ENCODE peak calls at places on chromosomes 7 and 10, in five cellular contexts. Q is CD4-positive, CD25-positive, alpha-beta regulatory T cell; D is breast epithelium; N is mucosa of descending colon; H is fibroblast of lung. M is an unnamed sample. For H3K9me3, the result is how much of the 10 kb centered on the place peaks cover.

GRCh38 chr10:124425227-124425962 is 6.7 kb upstream of the OAT start:
- DNase-seq in Q (no peak), D (no peak), N (no peak), H (no peak), M (no peak)

GRCh38 chr10:45374451-45375052 is 536 bp downstream of the ALOX5 start:
- DNase-seq in Q (no peak), D (no peak), N (no peak), H (no peak), M (no peak)

GRCh38 chr7:45178241-45179225 is 20.9 kb downstream of the RAMP3 start:
- DNase-seq in Q (no peak), D (peak), N (no peak), H (no peak), M (no peak)

GRCh38 chr7:33412336-33412735 is 283.0 kb downstream of the BBS9 start:
- DNase-seq in Q (no peak), D (no peak), N (no peak), H (no peak), M (no peak)

GRCh38 chr7:121572615-121573014 is 176.5 kb upstream of the FAM3C start:
- DNase-seq in Q (no peak), D (no peak), N (no peak), H (no peak), M (no peak)

GRCh38 chr7:988426-988911 is 5.5 kb downstream of the CYP2W1 start:
- DNase-seq in Q (no peak), D (no peak), N (peak), H (no peak), M (no peak)

GRCh38 chr10:31803606-31804195 is 124.9 kb downstream of the ARHGAP12 start:
- DNase-seq in Q (no peak), D (no peak), N (no peak), H (no peak), M (no peak)

GRCh38 chr10:114430688-114431413 is 26.5 kb upstream of the AFAP1L2 start:
- DNase-seq in Q (no peak), D (no peak), N (no peak), H (no peak), M (no peak)

GRCh38 chr7:101411477-101411954 is 48.8 kb downstream of the COL26A1 start:
- DNase-seq in Q (no peak), D (no peak), N (no peak), H (no peak), M (no peak)

GRCh38 chr7:119197872-119198527 is 973.5 kb downstream of the ANKRD7 start:
- DNase-seq in Q (no peak), D (no peak), N (peak), H (peak), M (no peak)

GRCh38 chr10:22958338-22958737 is 30.5 kb downstream of the ARMC3 start:
- DNase-seq in Q (no peak), D (no peak), N (no peak), H (no peak), M (no peak)

GRCh38 chr7:66296001-66296521 is 90.9 kb downstream of the TPST1 start:
- DNase-seq in Q (no peak), D (no peak), N (no peak), H (peak), M (no peak)

GRCh38 chr7:17427924-17428323 is 129.5 kb downstream of the AHR start:
- DNase-seq in Q (no peak), D (no peak), N (no peak), H (peak), M (no peak)

GRCh38 chr7:66894463-66895080 is 26.5 kb upstream of the TMEM248 start:
- DNase-seq in Q (peak), D (no peak), N (no peak), H (peak), M (no peak)

GRCh38 chr7:25350074-25350473 is 121.8 kb upstream of the NPVF start:
- DNase-seq in Q (no peak), D (no peak), N (no peak), H (no peak), M (no peak)

GRCh38 chr7:111752022-111752582 is 189.8 kb upstream of the IMMP2L start:
- DNase-seq in Q (peak), D (peak), N (peak), H (peak), M (no peak)

GRCh38 chr10:3814832-3815209 is 29.8 kb upstream of the KLF6 start:
- DNase-seq in Q (no peak), D (no peak), N (no peak), H (no peak), M (no peak)

GRCh38 chr7:25857376-25858067 is 294.5 kb upstream of the NFE2L3 start:
- DNase-seq in Q (no peak), D (no peak), N (peak), H (peak), M (no peak)

GRCh38 chr10:36666451-36666850 is 458.9 kb upstream of the ANKRD30A start:
- DNase-seq in Q (no peak), D (no peak), N (no peak), H (no peak), M (no peak)

GRCh38 chr10:6748029-6748428 is 168.0 kb upstream of the PRKCQ start:
- DNase-seq in Q (no peak), D (no peak), N (no peak), H (no peak), M (no peak)

GRCh38 chr7:90642978-90643377 is 46.9 kb downstream of the CDK14 start:
- DNase-seq in Q (no peak), D (no peak), N (no peak), H (no peak), M (no peak)

GRCh38 chr10:72049969-72050781 is 38.2 kb downstream of the SPOCK2 start:
- DNase-seq in Q (no peak), D (no peak), N (no peak), H (no peak), M (no peak)

GRCh38 chr10:33557313-33557712 is 222.8 kb upstream of the NRP1 start:
- DNase-seq in Q (no peak), D (no peak), N (no peak), H (no peak), M (no peak)

GRCh38 chr7:98250789-98251188 is 1.2 kb downstream of the TECPR1 start:
- DNase-seq in Q (peak), D (no peak), N (peak), H (no peak), M (no peak)

GRCh38 chr7:131945313-131945831 is 388.9 kb upstream of the PODXL start:
- DNase-seq in Q (no peak), D (no peak), N (peak), H (peak), M (no peak)

GRCh38 chr7:121442845-121443244 is 46.7 kb upstream of the FAM3C start:
- DNase-seq in Q (peak), D (no peak), N (no peak), H (no peak), M (no peak)

GRCh38 chr7:112869111-112869774 is 79.0 kb upstream of the TMEM168 start:
- DNase-seq in Q (peak), D (no peak), N (peak), H (peak), M (no peak)

GRCh38 chr7:128352138-128352537 is 8.4 kb upstream of the RBM28 start:
- DNase-seq in Q (peak), D (peak), N (peak), H (peak), M (no peak)

GRCh38 chr10:91164520-91165065 is 55.9 kb upstream of the PCGF5 start:
- DNase-seq in Q (no peak), D (no peak), N (no peak), H (no peak), M (no peak)

GRCh38 chr10:1561731-1562337 is 175.5 kb downstream of the ADARB2 start:
- DNase-seq in Q (no peak), D (no peak), N (no peak), H (no peak), M (no peak)

GRCh38 chr10:17088118-17088806 is 41.3 kb downstream of the CUBN start:
- DNase-seq in Q (no peak), D (no peak), N (no peak), H (peak), M (no peak)

GRCh38 chr7:113289140-113289740 is 170.9 kb upstream of the SMIM30 start:
- DNase-seq in Q (no peak), D (no peak), N (peak), H (peak), M (no peak)

GRCh38 chr10:72086466-72087391 is 1.6 kb downstream of the SPOCK2 start:
- DNase-seq in Q (peak), D (no peak), N (peak), H (no peak), M (peak)

GRCh38 chr7:93476491-93477344 is 97.8 kb downstream of the CALCR start:
- DNase-seq in Q (no peak), D (no peak), N (no peak), H (no peak), M (no peak)

GRCh38 chr7:96410440-96410839 is 88.5 kb upstream of the SLC25A13 start:
- DNase-seq in Q (no peak), D (no peak), N (no peak), H (no peak), M (no peak)

GRCh38 chr10:34294137-34294536 is 521.0 kb downstream of the PARD3 start:
- DNase-seq in Q (no peak), D (no peak), N (no peak), H (no peak), M (no peak)

GRCh38 chr7:106504620-106505019 is 156.3 kb downstream of the CCDC71L start:
- DNase-seq in Q (no peak), D (no peak), N (no peak), H (no peak), M (no peak)

DNA sequence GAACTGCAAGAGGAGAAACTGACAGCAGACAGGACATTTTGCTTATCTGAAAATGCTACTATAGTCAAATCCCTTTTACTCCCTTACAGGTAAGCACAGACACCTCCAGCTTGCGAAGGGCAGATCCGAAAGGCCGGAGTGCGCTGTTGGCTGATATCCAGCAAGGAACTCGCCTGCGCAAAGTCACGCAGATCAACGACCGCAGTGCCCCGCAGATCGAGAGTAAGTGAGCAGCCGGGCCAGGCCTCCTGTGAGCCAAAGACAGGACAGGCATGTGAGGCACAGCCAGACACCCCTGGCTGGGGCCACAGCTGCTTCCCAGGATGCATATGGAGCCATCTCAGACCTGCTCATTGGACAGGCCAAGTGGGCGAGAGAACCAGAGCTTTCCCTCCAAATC is 69.4 kb downstream of the WIPF3 start:
- DNase-seq in Q (no peak), D (no peak), N (no peak), H (no peak), M (no peak)
- H3K9me3 ChIP-seq in Q (under half), D (under half), N (under half), H (under half), M (under half)

DNA sequence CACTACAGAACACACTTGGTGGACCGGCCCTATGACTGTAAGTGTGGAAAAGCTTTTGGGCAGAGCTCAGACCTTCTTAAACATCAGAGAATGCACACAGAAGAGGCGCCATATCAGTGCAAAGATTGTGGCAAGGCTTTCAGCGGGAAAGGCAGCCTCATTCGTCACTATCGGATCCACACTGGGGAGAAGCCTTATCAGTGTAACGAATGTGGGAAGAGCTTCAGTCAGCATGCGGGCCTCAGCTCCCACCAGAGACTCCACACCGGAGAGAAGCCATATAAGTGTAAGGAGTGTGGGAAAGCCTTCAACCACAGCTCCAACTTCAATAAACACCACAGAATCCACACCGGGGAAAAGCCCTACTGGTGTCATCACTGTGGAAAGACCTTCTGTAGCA is 14.6 kb downstream of the ZSCAN21 start:
- DNase-seq in Q (no peak), D (no peak), N (no peak), H (no peak), M (no peak)
- H3K9me3 ChIP-seq in Q (under half), D (under half), N (under half), H (under half), M (under half)

DNA sequence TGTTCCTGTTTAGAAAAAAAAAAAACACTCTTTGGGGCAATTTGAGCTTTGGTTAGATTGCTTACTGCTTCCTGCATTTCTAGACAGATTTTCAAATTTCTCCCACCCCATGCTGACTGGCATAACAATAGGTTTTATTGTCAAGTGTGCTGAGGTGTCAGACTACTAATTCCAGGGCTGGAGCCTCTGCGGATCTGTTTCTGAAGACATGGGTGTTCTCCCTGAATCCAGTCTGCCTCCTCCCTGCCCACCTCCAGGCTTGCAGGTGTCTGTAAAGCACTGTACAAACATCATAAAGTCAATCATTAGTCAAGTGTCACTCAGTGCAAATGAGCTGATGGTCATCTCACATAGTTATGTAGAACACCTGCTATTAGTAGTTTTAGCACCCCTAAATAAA is 292.4 kb downstream of the GATA3 start:
- DNase-seq in Q (no peak), D (no peak), N (no peak), H (no peak), M (no peak)
- H3K9me3 ChIP-seq in Q (under half), D (under half), N (under half), H (under half), M (under half)

DNA sequence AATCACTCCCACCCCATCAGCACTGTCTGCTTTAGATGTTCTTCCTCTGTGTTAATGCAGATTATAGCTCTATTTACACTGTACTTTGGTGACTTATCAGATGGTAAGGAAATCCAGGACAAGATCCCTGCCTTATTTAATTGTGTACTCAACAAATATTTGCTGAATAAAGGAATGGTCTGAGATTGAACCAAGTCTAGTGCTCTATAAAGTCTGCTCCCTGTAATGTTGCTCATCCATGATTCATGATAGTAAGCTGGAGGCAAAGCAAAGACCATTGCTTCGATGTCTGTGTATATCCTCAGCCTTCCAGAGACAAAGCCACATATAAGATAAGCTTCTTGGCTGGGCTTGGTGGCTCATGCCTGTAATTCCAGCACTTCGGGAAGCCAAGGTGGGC is 33.5 kb downstream of the PLCE1 start:
- DNase-seq in Q (no peak), D (no peak), N (no peak), H (no peak), M (no peak)
- H3K9me3 ChIP-seq in Q (under half), D (under half), N (under half), H (under half), M (under half)

DNA sequence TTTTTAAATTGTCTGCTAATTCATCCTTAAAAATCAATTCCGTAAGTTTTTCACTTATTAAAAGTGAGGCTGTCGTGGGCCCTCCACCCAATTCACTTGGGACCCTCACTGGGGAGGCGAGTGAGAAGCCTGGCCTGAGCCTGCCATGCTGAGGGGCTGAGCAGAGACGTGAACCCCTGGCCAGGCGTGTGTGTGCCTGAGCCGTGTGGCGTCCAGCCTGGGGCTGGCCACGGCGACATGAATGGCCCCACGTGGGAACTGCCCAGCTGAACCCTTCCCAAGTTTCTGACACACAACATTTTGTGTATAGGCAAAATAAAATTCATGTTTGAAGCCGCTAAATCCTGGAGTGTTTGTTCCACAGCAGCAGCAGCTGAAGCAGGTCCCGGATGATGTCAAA is 13.0 kb upstream of the VIPR2 start:
- DNase-seq in Q (no peak), D (no peak), N (no peak), H (no peak), M (no peak)
- H3K9me3 ChIP-seq in Q (under half), D (under half), N (under half), H (under half), M (under half)

DNA sequence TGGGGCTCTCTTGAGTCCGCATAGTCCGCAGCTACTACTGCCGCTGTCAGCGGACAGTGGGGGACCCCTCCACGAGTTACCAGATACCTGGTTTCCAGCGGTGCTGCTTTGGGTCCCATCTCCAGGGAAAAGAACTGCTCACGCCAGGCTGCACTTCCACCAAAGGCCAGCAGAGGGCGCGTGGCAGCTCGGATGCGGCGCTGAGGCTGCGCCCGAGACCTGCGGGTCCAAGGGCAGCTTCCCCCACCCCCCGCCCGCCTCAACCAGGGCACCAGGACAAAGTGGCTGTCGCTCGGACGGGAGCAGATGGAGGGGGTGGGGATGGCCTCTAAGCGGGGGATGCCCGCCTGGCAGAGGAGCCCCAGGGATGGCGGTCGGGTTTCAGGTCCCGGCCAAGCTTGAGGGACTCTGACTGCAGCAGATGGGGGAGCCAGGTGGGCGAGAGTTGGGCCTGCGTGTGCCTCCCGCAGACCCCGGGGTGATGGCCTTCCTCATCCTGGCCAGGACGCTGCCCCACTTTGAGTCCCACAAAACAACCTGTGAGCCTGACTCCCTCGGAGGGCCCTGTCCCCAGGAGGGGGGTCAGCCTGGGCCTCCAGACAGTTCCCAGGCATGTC is 23.8 kb upstream of the ZNF735 start:
- DNase-seq in Q (peak), D (no peak), N (peak), H (no peak), M (peak)
- H3K9me3 ChIP-seq in Q (under half), D (under half), N (half or more), H (under half), M (under half)

DNA sequence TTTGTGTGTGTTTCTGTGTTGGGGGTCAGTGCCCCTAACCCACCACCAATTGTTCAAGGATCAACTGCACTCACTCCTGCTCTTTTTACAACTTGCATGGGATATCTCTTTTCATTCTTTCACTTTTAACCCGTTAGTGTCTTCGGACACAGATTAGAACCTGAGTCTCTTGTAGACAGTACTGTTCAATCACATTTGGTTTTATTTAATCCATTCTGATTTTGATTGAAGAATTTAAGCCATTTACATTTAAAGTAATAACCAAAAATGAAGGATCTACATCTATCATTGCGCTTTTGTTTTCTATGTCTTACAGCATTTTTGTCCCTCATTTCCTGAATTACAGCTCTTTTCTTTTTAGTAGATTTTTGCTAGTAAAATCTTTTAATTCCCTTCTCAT is 43.6 kb downstream of the ZNF248 start:
- DNase-seq in Q (no peak), D (no peak), N (no peak), H (no peak), M (no peak)
- H3K9me3 ChIP-seq in Q (half or more), D (under half), N (half or more), H (under half), M (under half)

GRCh38 chr7:6700793-6701192 is 6.0 kb downstream of the ZNF12 start:
- DNase-seq in Q (no peak), D (no peak), N (no peak), H (no peak), M (no peak)
- H3K9me3 ChIP-seq in Q (half or more), D (under half), N (half or more), H (under half), M (under half)

DNA sequence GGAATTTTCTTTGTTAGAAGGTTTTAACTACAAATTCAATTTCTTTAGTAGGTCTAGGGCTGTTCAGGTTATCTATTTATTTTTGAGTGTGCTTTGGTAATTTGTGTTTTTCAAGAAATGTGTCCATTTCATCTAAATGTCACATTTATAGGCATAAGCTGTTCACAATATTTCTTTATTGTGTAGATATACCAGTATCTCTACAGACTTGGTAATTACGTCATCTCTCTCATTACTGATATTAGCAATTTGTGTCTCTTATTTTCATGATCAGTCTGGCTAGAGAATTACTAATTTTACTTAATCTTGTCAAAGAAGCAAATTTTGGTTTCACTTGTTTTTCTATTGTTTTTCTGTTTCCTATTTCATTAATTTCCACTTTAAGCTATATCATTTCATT is 152.0 kb downstream of the RNLS start:
- DNase-seq in Q (no peak), D (no peak), N (no peak), H (no peak), M (no peak)
- H3K9me3 ChIP-seq in Q (under half), D (under half), N (under half), H (under half), M (under half)

M was measured in T-helper 17 cell.